ENCODE peak calls at places on chromosome 10, in nine cellular contexts. X is A549; Q is GM20000; Y is dorsolateral prefrontal cortex; S is transverse colon; U is CD4-positive, alpha-beta T cell; G is fibroblast of mammary gland; H is cardiac muscle cell; A is GM13976. I is an unnamed sample.

GRCh38 chr10:21926949-21927348 is 76.6 kb downstream of the DNAJC1 start:
- DNase-seq in Y (no peak), H (peak), Q (no peak), A (no peak), U (no peak), G (peak), S (no peak), X (peak), I (no peak)

GRCh38 chr10:129491123-129491734 is 24.2 kb downstream of the MGMT start:
- DNase-seq in Q (no peak), X (peak), Y (no peak), A (no peak), U (no peak), G (peak), S (no peak), H (peak), I (no peak)

GRCh38 chr10:44311563-44311905 is 73.4 kb downstream of the CXCL12 start:
- DNase-seq in Y (no peak), S (no peak), Q (no peak), H (no peak), G (no peak), X (no peak), A (no peak), U (no peak), I (peak)

GRCh38 chr10:34627741-34628140 is 187.4 kb downstream of the PARD3 start:
- DNase-seq in Q (no peak), U (no peak), G (no peak), Y (no peak), S (no peak), X (no peak), A (no peak), H (no peak), I (no peak)

GRCh38 chr10:5976689-5977470 is 463 bp downstream of the IL15RA start:
- DNase-seq in Q (peak), Y (no peak), G (peak), S (peak), H (peak), X (peak), U (no peak), A (peak), I (peak)

GRCh38 chr10:4947635-4948596 is 15.3 kb upstream of the AKR1C1 start:
- DNase-seq in A (no peak), S (no peak), U (no peak), Y (no peak), X (peak), Q (no peak), H (peak), G (peak), I (no peak)

GRCh38 chr10:129568562-129569344 is 101.7 kb downstream of the MGMT start:
- DNase-seq in G (no peak), X (no peak), S (no peak), A (no peak), Y (no peak), U (no peak), Q (no peak), H (no peak), I (peak)

GRCh38 chr10:113099431-113100298 is 149.6 kb downstream of the TCF7L2 start:
- DNase-seq in G (peak), Q (no peak), H (peak), A (no peak), X (no peak), S (no peak), U (no peak), Y (no peak), I (no peak)

GRCh38 chr10:6009961-6010360 is 32.6 kb upstream of the IL15RA start:
- DNase-seq in H (peak), G (peak), X (no peak), Q (no peak), U (no peak), S (no peak), A (no peak), Y (no peak), I (no peak)

DNA sequence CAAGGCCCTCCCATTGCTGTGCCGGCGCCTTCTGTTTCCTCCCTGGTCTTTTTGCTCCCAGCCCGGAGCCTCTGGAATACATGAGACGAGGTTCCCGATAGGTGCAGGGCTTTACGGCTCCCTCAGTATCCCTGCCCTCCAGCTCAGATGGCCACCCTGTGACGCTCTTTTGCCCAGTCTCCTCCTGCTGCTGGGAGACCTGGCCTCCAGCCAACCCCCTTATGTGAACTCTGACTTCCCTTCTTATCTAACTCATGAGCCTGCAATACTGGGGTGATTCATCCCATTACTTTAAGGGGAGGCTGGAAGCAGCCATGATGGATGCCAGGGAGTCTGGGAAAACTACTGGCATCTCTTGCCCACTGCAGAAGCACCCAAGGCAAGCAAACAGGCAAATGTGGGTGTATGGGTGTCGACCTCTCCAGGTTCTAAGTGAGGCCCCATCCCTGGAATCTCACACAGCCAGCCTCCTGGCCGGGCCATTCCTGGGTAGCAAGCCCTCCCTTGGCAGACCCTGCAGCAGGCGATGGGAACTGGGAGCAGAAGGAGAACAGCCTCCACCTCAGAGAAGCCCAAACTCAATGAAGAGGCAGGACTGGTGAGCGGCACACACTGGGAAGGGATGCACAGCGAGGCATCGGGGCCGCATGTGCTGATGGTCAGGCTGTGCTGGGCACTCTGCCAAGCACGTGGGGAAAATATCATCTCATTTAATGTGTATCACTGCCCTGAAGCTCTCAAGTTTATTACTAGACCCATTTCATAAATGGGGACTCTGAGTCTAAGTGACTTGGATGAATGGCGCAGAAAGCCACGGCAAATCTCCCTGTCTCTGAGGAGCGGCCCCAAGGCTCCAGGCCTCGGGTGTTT is 97.5 kb downstream of the FAM53B start:
- DNase-seq in U (no peak), G (peak), H (peak), A (no peak), X (peak), S (peak), Q (no peak), Y (no peak), I (no peak)
- TF ChIP-seq CTCF in U (no peak), G (no peak), H (no peak), A (no peak), X (no peak), S (no peak), Q (no peak), Y (no peak), I (no peak)

DNA sequence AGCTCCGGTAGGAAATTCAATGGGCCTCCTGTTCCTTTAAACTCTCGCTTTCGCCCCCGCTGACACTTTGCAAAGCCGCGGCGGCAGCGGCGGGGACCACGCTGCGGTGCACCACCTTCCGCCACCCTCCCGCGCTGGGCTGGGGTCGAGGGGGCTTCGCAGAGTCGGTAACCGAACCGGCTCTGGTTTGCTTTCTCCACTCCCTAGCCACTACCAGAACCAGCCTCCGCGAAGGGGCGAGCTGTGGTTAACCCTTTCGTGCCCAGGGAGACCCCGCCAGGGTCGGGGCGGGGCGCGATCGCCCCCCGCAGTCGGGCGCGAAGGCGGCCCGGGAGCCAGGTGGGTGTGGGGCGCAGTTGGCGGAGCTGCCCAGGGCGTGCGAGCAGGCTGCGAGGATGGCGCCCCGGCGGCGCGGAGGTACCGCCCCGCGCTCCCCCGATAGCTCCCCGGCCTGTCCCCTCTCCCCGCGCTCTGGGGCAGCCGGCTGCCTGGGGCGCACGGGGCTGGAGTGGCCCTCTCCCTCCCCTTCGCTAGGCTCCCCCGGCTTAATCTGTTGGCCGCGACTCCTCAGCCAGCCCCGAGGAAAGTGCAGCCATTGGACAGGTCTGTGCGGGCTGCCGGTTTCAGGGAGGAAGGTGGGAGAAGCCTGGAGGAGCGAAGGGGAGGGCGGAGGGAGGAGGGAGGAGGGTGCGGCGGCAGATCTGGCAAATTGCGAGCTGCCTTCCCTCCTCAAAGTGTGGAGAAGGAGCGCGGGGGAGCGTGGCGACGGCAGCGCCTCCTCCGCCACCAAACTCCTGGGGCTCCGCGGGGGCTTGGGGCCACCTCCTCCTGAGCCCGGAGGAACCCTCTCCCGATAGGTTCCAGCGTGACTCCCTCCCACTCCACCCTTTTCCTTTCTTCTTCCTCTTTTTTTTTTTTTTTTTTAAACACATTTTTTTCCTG is 483 bp upstream of the PLXDC2 start:
- DNase-seq in Y (peak), G (peak), A (no peak), Q (peak), H (peak), X (peak), U (no peak), S (peak), I (peak)
- TF ChIP-seq CTCF in Y (peak), G (no peak), A (no peak), Q (no peak), H (no peak), X (no peak), U (no peak), S (no peak), I (peak)

GRCh38 chr10:43296320-43296719 is 29.5 kb upstream of the RASGEF1A start:
- DNase-seq in Q (no peak), U (no peak), X (no peak), S (no peak), H (no peak), G (no peak), Y (no peak), A (no peak), I (no peak)
- TF ChIP-seq CTCF in Q (no peak), U (no peak), X (no peak), S (no peak), H (no peak), G (no peak), Y (no peak), A (no peak), I (no peak)

GRCh38 chr10:29535012-29535777 is 99.6 kb downstream of the SVIL start:
- DNase-seq in A (no peak), G (peak), S (peak), X (peak), Y (no peak), Q (no peak), H (peak), U (no peak), I (peak)
- TF ChIP-seq CTCF in A (no peak), G (peak), S (peak), X (peak), Y (peak), Q (no peak), H (peak), U (no peak), I (peak)

DNA sequence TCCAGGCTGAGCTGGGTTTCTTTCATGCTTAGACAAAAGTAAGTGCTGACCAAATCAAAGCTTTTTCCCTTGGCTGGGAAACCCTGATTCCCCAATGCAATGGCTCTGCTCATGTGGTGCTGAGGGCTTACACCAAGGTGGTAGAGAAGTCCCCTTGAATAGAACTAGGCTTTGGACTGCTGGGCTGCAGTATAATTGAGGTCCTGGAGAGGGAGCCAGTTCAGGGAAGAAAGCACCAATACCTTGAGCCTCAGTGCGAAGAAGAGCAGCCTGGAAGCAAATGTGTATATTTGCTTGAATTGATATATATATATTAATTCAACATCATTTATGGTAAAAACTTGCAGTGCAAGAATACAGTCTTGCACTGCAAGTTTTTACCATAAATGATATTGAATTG is 391.1 kb downstream of the RPS24 start:
- DNase-seq in U (no peak), Y (no peak), Q (no peak), H (peak), X (peak), G (peak), S (no peak), A (no peak), I (no peak)
- TF ChIP-seq CTCF in U (no peak), Y (no peak), Q (no peak), H (peak), X (no peak), G (peak), S (peak), A (peak), I (peak)

DNA sequence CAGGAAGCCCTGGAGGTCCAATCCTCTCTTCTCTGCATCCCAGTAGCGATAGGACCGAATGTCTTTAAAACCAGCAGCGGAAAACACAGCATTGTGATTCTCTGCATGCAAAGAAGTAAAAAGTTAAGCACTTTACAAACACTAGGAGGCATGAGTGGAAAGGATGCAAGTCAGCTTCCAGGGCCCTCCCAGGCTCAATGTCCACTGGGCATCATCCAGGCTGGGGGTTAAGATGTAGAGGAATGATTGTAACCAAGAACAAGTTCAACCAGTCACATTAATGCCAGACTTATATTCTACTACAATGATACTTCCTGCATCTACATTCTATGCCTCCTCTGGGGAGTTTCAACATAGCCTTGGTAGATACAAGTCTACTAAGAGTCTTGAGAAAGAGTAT is 24.3 kb downstream of the GOT1 start:
- DNase-seq in G (no peak), U (no peak), A (no peak), X (no peak), Q (no peak), Y (no peak), H (no peak), S (no peak), I (no peak)
- TF ChIP-seq CTCF in G (no peak), U (no peak), A (no peak), X (no peak), Q (no peak), Y (no peak), H (no peak), S (no peak), I (no peak)

GRCh38 chr10:15459218-15459617 is 88.1 kb upstream of the FAM171A1 start:
- DNase-seq in S (no peak), U (no peak), Q (no peak), G (no peak), X (no peak), A (no peak), H (no peak), Y (no peak), I (no peak)

GRCh38 chr10:15460661-15461060 is 89.6 kb upstream of the FAM171A1 start:
- DNase-seq in Q (no peak), S (no peak), U (no peak), A (no peak), G (peak), H (no peak), X (no peak), Y (no peak), I (no peak)

GRCh38 chr10:15462253-15462885 is 91.3 kb upstream of the FAM171A1 start:
- DNase-seq in Q (no peak), S (no peak), U (no peak), Y (no peak), G (peak), H (no peak), X (no peak), A (no peak), I (no peak)

GRCh38 chr10:15457382-15457781 is 86.3 kb upstream of the FAM171A1 start:
- DNase-seq in X (no peak), U (no peak), S (no peak), Q (no peak), G (no peak), A (no peak), Y (no peak), H (no peak), I (no peak)

GRCh38 chr10:15461353-15462108 is 90.4 kb upstream of the FAM171A1 start:
- DNase-seq in H (peak), G (peak), U (no peak), Y (no peak), A (no peak), Q (peak), S (peak), X (peak), I (peak)
- TF ChIP-seq CTCF in H (peak), G (peak), U (no peak), Y (no peak), A (peak), Q (peak), S (no peak), X (peak), I (peak)

I was measured in osteocyte.